ENCODE peak calls at places on chromosomes 5 and 9, in six cellular contexts. C is stimulated activated CD4-positive, alpha-beta T cell treated with anti-CD3 and anti-CD28 coated beads, Interleukin-12 subunit alpha, Interleukin-12 subunit beta, amount 100 ng/mL, for 24 hours; X is CD8-positive, alpha-beta memory T cell; V is activated T-helper 1 cell treated with Interleukin-2 at 50 U/mL for 16 hours; N is retina; W is right lobe of liver. G is an unnamed sample.

GRCh38 chr5:168324864-168325615 is 33.6 kb downstream of the WWC1 start:
- DNase-seq in C (no peak), X (no peak), V (no peak), N (no peak), W (peak), G (no peak)

GRCh38 chr5:464843-465590 is 22.0 kb downstream of the EXOC3 start:
- DNase-seq in C (no peak), X (no peak), V (no peak), N (no peak), W (peak), G (no peak)

GRCh38 chr5:98993512-98993911 is 64.7 kb upstream of the CHD1 start:
- DNase-seq in C (no peak), X (no peak), V (no peak), N (no peak), W (no peak), G (no peak)

GRCh38 chr9:77575785-77576184 is 72.3 kb downstream of the GNA14 start:
- DNase-seq in C (no peak), X (no peak), V (no peak), N (peak), W (no peak), G (no peak)

GRCh38 chr5:163712011-163712410 is 206.6 kb downstream of the MAT2B start:
- DNase-seq in C (no peak), X (no peak), V (no peak), N (no peak), W (no peak), G (no peak)

GRCh38 chr9:33350310-33350709 is 52.1 kb downstream of the AQP7 start:
- DNase-seq in C (no peak), X (no peak), V (no peak), N (no peak), W (no peak), G (no peak)

GRCh38 chr5:24832021-24832420 is 187.2 kb upstream of the CDH10 start:
- DNase-seq in C (no peak), X (no peak), V (no peak), N (no peak), W (no peak), G (no peak)

GRCh38 chr5:588406-588995 is 23.6 kb upstream of the CEP72 start:
- DNase-seq in C (no peak), X (no peak), V (no peak), N (no peak), W (no peak), G (no peak)

GRCh38 chr5:61964199-61964598 is 341.8 kb upstream of the KIF2A start:
- DNase-seq in C (no peak), X (no peak), V (no peak), N (no peak), W (no peak), G (no peak)

G was measured in NCI-H446.